ENCODE peak calls at places on chromosomes 16 and 17, in six cellular contexts. K is activated naive CD8-positive, alpha-beta T cell treated with anti-CD3 and anti-CD28 coated beads for 36 hours; G is neural crest cell; Y is left kidney; V is activated CD8-positive, alpha-beta memory T cell treated with anti-CD3 and anti-CD28 coated beads, Interleukin-2, amount 50 U/mL, for 48 hours; L is stimulated activated CD8-positive, alpha-beta memory T cell treated with anti-CD3 and anti-CD28 coated beads, Interleukin-4, amount 100 ng/mL, for 1 hour. Z is an unnamed sample.

GRCh38 chr17:77217566-77217965 is 76.8 kb downstream of the SEC14L1 start:
- DNase-seq in L (no peak), Y (no peak), V (no peak), G (no peak), K (no peak), Z (no peak)

GRCh38 chr17:74454197-74455024 is 12.0 kb upstream of the CD300A start:
- DNase-seq in L (no peak), K (peak), V (no peak), Y (peak), G (peak), Z (peak)

GRCh38 chr16:74951676-74952075 is 33.2 kb downstream of the WDR59 start:
- DNase-seq in L (no peak), Y (peak), G (no peak), V (peak), K (no peak), Z (no peak)

GRCh38 chr17:18323007-18323406 is 7.9 kb downstream of the SMCR8 start:
- DNase-seq in K (no peak), G (no peak), Y (no peak), V (no peak), L (no peak), Z (no peak)

GRCh38 chr17:50762177-50762576 is 5.1 kb downstream of the ANKRD40CL start:
- DNase-seq in V (no peak), G (no peak), Y (no peak), K (no peak), L (no peak), Z (no peak)

GRCh38 chr16:4790871-4791270 is 2.7 kb upstream of the SEPTIN12 start:
- DNase-seq in L (no peak), V (no peak), G (no peak), Y (no peak), K (no peak), Z (no peak)

GRCh38 chr16:69187891-69188451 is 1.0 kb downstream of the SNTB2 start:
- DNase-seq in V (no peak), G (peak), K (peak), L (no peak), Y (peak), Z (peak)

GRCh38 chr17:76556759-76557367 is 17.0 kb downstream of the PRCD start:
- DNase-seq in V (no peak), Y (no peak), L (no peak), G (no peak), K (peak), Z (no peak)

GRCh38 chr17:49910094-49910857 is 58.7 kb upstream of the DLX4 start:
- DNase-seq in V (peak), G (no peak), L (no peak), K (peak), Y (peak), Z (no peak)

GRCh38 chr17:51006601-51007000 is 114.1 kb downstream of the SPAG9 start:
- DNase-seq in L (no peak), K (no peak), V (no peak), Y (no peak), G (no peak), Z (no peak)

GRCh38 chr17:78678220-78678554 is 101.0 kb upstream of the DNAH17 start:
- DNase-seq in G (no peak), Y (no peak), V (no peak), K (no peak), L (no peak), Z (no peak)

GRCh38 chr17:71900830-71901229 is 220.0 kb upstream of the SOX9 start:
- DNase-seq in Y (peak), V (no peak), K (no peak), G (no peak), L (no peak), Z (no peak)

GRCh38 chr17:27518048-27518447 is 61.8 kb downstream of the KSR1 start:
- DNase-seq in Y (no peak), V (no peak), L (no peak), K (no peak), G (no peak), Z (no peak)

Z was measured in NCI-H2171.